ENCODE peak calls at places on chromosomes 2 and 18, in eight cellular contexts. H, M, I, F, B, D, J and W are unnamed samples.

GRCh38 chr2:128259585-128259984 is 59.1 kb downstream of the HS6ST1 start:
- DNase-seq in H (no peak), M (no peak), I (no peak), F (no peak), B (no peak), D (no peak), J (no peak), W (no peak)

GRCh38 chr2:3536682-3537632 is 17.6 kb upstream of the ADI1 start:
- DNase-seq in H (peak), M (no peak), I (no peak), F (no peak), B (peak), D (peak), J (no peak), W (no peak)

GRCh38 chr18:49514577-49514976 is 27.5 kb upstream of the C18orf32 start:
- DNase-seq in H (no peak), M (no peak), I (no peak), F (no peak), B (no peak), D (no peak), J (no peak), W (no peak)

GRCh38 chr18:76524900-76525698 is 30.1 kb upstream of the ZNF516 start:
- DNase-seq in H (peak), M (no peak), I (no peak), F (no peak), B (peak), D (peak), J (peak), W (no peak)

GRCh38 chr2:170814551-170815245 is 2.0 kb upstream of the GAD1 start:
- DNase-seq in H (no peak), M (no peak), I (no peak), F (no peak), B (no peak), D (no peak), J (peak), W (no peak)

GRCh38 chr2:239833728-239834109 is 191.4 kb downstream of the NDUFA10 start:
- DNase-seq in H (no peak), M (peak), I (no peak), F (no peak), B (no peak), D (no peak), J (no peak), W (no peak)

GRCh38 chr18:28175047-28175929 is 1.6 kb downstream of the CDH2 start:
- DNase-seq in H (peak), M (peak), I (no peak), F (no peak), B (peak), D (no peak), J (peak), W (peak)

GRCh38 chr2:26298638-26299393 is 47.1 kb upstream of the SELENOI start:
- DNase-seq in H (no peak), M (peak), I (no peak), F (no peak), B (peak), D (no peak), J (no peak), W (peak)

GRCh38 chr2:238376884-238377391 is 49.8 kb upstream of the ASB1 start:
- DNase-seq in H (no peak), M (no peak), I (no peak), F (no peak), B (no peak), D (no peak), J (no peak), W (no peak)

GRCh38 chr2:11157296-11157695 is 2.0 kb downstream of the SLC66A3 start:
- DNase-seq in H (no peak), M (no peak), I (no peak), F (no peak), B (no peak), D (no peak), J (no peak), W (no peak)

GRCh38 chr18:51753365-51754057 is 556.0 kb upstream of the MEX3C start:
- DNase-seq in H (no peak), M (no peak), I (no peak), F (no peak), B (no peak), D (no peak), J (peak), W (no peak)